ENCODE peak calls at places on chromosomes 4 and X, in four cellular contexts. F, S, G and B are unnamed samples.
A peak's percentile ranks its signal among the peaks of the same experiment; 100 is the strongest.

GRCh38 chr4:38857354-38858096 is 908 bp upstream of the TLR6 start:
- DNase-seq in F (no peak), S (peak; percentile 49), G (peak; percentile 36), B (peak; percentile 67)

GRCh38 chr4:123599920-123600394 is 203.4 kb downstream of the SPRY1 start:
- DNase-seq in F (peak; percentile 93), S (peak; percentile 85), G (peak; percentile 77), B (peak; percentile 81)

GRCh38 chrX:102957751-102958150 is 20.7 kb downstream of the RAB40AL start:
- DNase-seq in F (no peak), S (no peak), G (no peak), B (no peak)

GRCh38 chrX:94400488-94400887 is 726.5 kb downstream of the FAM133A start:
- DNase-seq in F (no peak), S (no peak), G (peak; percentile 58), B (no peak)

GRCh38 chr4:24476209-24476781 is 108.1 kb downstream of the DHX15 start:
- DNase-seq in F (no peak), S (no peak), G (peak; percentile 39), B (peak; percentile 22)

GRCh38 chr4:16213107-16213506 is 13.2 kb downstream of the TAPT1 start:
- DNase-seq in F (no peak), S (no peak), G (no peak), B (no peak)

GRCh38 chr4:71941001-71941400 is 90.8 kb upstream of the NPFFR2 start:
- DNase-seq in F (peak; percentile 60), S (no peak), G (peak; percentile 37), B (peak; percentile 45)

GRCh38 chrX:139382529-139382928 is 148.0 kb upstream of the F9 start:
- DNase-seq in F (no peak), S (no peak), G (no peak), B (no peak)

GRCh38 chr4:112253382-112254000 is 21.9 kb downstream of the AP1AR start:
- DNase-seq in F (no peak), S (no peak), G (no peak), B (no peak)

GRCh38 chr4:151263455-151263854 is 13.5 kb upstream of the PRSS48 start:
- DNase-seq in F (no peak), S (no peak), G (no peak), B (no peak)

GRCh38 chr4:188596027-188596426 is 456.8 kb downstream of the TRIML1 start:
- DNase-seq in F (no peak), S (no peak), G (no peak), B (no peak)

GRCh38 chr4:164571593-164572385 is 182.1 kb upstream of the SMIM31 start:
- DNase-seq in F (no peak), S (no peak), G (peak; percentile 77), B (no peak)

GRCh38 chr4:61740950-61741638 is 541.0 kb downstream of the ADGRL3 start:
- DNase-seq in F (no peak), S (no peak), G (peak; percentile 37), B (no peak)

GRCh38 chr4:93396274-93396673 is 432.3 kb upstream of the ATOH1 start:
- DNase-seq in F (no peak), S (no peak), G (no peak), B (no peak)

GRCh38 chrX:133297284-133297683 is 79.1 kb upstream of the TFDP3 start:
- DNase-seq in F (no peak), S (no peak), G (no peak), B (peak; percentile 9)

GRCh38 chr4:114077610-114078009 is 98.2 kb upstream of the ARSJ start:
- DNase-seq in F (no peak), S (no peak), G (no peak), B (peak; percentile 79)

GRCh38 chr4:83417566-83417965 is 38.1 kb downstream of the HELQ start:
- DNase-seq in F (no peak), S (no peak), G (no peak), B (no peak)

GRCh38 chrX:110015915-110016314 is 13.0 kb downstream of the TMEM164 start:
- DNase-seq in F (no peak), S (no peak), G (no peak), B (no peak)

GRCh38 chr4:40301592-40301991 is 33.5 kb upstream of the CHRNA9 start:
- DNase-seq in F (no peak), S (no peak), G (peak; percentile 98), B (no peak)

GRCh38 chrX:150525061-150525919 is 43.1 kb upstream of the MTM1 start:
- DNase-seq in F (peak; percentile 45), S (peak; percentile 76), G (no peak), B (no peak)

GRCh38 chr4:174259580-174259979 is 23.9 kb downstream of the FBXO8 start:
- DNase-seq in F (no peak), S (no peak), G (no peak), B (peak; percentile 19)

GRCh38 chr4:169268951-169269781 is 1.6 kb downstream of the SH3RF1 start:
- DNase-seq in F (no peak), S (no peak), G (no peak), B (no peak)
- H3K4me1 ChIP-seq in F (peaks cover 6% of the 10 kb centered on the region), S (peaks cover 3% of the 10 kb centered on the region), G (peaks cover 24% of the 10 kb centered on the region), B (peaks cover 28% of the 10 kb centered on the region)

GRCh38 chr4:19368800-19369199 is 882.9 kb upstream of the SLIT2 start:
- DNase-seq in F (no peak), S (no peak), G (no peak), B (no peak)
- H3K4me1 ChIP-seq in F (no peaks in the 10 kb centered on the region), S (no peaks in the 10 kb centered on the region), G (no peaks in the 10 kb centered on the region), B (no peaks in the 10 kb centered on the region)

DNA sequence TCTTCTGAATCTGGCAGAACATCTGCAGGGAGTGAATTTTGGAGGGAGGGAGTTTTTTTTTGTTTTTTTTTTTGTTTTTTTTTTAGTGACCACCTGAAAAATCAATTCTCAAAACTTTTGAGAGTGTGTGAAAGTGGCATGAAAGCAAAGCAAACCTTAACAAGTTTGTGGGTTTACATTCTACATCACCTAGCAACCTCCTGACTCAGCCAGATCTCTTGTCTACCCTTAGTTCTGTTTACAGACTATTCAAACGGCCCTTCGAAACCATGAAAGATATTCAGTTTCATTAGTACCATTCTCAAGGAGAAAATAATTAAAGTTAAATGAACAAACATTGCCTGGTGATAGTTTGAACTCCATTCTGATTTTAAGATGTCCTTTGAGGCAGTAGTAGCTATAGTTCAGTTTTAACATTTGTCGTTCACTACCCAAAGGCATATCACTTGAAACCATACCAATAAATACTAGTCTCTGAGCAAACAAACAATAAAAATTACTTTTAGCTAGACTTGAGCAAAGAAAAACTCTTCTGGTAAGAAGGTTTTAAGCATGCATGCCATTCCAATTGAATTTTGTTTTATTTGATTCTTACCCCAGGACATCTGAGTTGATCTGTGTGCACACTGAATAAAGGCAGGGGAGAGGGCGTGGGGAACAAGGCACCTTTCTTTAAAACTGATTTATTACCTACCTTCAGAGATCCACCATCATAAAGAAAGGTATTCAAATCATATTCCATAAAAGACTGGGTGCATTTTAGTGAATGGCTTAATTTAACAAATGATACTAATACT is 137.7 kb downstream of the ARX start:
- DNase-seq in F (no peak), S (no peak), G (peak; percentile 80), B (no peak)
- H3K4me1 ChIP-seq in F (no peaks in the 10 kb centered on the region), S (no peaks in the 10 kb centered on the region), G (peaks cover 24% of the 10 kb centered on the region), B (no peaks in the 10 kb centered on the region)

DNA sequence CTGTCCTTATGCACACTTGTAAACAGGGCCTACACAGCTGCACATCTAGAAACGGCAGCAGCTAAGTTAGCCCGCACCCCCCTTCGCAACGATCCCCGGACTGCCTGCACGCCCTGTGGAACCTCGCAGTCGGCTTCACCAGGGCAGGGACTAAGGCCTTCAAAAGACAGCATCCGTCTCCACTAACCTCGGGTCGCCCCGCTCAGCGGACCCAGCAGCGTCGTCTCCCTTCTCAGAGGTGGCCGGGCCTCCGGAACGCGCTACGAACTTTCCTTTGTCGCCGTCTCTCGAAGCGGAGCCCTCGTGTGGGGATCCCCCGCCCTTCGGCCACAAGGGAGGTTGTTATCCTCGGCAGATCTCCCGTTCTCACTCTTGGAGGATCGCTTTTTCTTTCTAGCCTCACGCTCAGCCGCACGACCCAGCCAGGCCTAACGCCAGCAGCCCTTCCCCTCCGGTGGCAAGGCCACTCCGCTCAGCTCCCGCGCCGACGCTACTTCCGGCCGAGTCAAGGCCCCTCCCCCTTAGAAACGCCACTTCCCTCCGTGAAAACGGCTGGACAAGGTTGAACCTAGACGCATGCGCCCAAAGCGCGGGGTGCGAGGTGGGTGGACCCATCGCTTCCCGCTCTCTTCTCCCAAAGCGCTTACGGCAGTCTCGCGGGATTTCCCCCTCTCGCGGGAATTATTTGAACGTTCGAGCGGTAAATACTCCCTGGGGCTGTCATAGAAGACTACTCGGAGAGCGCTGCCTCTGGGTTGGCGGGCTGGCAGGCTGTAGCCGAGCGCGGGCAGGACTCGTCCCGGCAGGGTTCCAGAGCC is at the start of the genes DCAF16 and NCAPG:
- DNase-seq in F (peak; percentile 99), S (peak; percentile 99), G (peak; percentile 99), B (peak; percentile 99)
- H3K4me1 ChIP-seq in F (peaks cover 28% of the 10 kb centered on the region), S (peaks cover 2% of the 10 kb centered on the region), G (peaks cover 32% of the 10 kb centered on the region), B (peaks cover 24% of the 10 kb centered on the region)

DNA sequence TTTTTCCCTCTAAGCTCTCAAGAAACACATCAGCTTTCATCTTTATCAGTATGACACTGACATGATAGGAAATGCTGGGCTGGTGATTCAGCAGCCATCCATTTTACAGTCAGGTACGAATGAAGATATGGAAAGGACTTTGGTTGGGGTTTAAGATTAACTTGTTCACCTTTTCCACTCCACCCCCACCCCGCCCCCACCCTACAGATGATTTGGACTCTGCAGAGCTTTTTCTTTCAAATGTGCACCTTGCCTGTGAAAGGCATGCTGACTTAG is 132.6 kb downstream of the AKAP4 start:
- DNase-seq in F (no peak), S (no peak), G (no peak), B (no peak)
- H3K4me1 ChIP-seq in F (no peaks in the 10 kb centered on the region), S (no peaks in the 10 kb centered on the region), G (no peaks in the 10 kb centered on the region), B (no peaks in the 10 kb centered on the region)

GRCh38 chr4:169068423-169068822 is 58.4 kb upstream of the CBR4 start:
- DNase-seq in F (no peak), S (no peak), G (no peak), B (no peak)

GRCh38 chr4:169074117-169074516 is 64.1 kb upstream of the CBR4 start:
- DNase-seq in F (no peak), S (no peak), G (no peak), B (no peak)

GRCh38 chr4:169070895-169071218 is 60.8 kb upstream of the CBR4 start:
- DNase-seq in F (no peak), S (no peak), G (no peak), B (no peak)

GRCh38 chr4:169070071-169070894 is 60.2 kb upstream of the CBR4 start:
- DNase-seq in F (peak; percentile 58), S (peak; percentile 76), G (no peak), B (peak; percentile 92)

GRCh38 chr4:169071781-169072180 is 61.7 kb upstream of the CBR4 start:
- DNase-seq in F (no peak), S (no peak), G (no peak), B (no peak)
- H3K4me1 ChIP-seq in F (no peaks in the 10 kb centered on the region), S (no peaks in the 10 kb centered on the region), G (no peaks in the 10 kb centered on the region), B (peaks cover 27% of the 10 kb centered on the region)

DNA sequence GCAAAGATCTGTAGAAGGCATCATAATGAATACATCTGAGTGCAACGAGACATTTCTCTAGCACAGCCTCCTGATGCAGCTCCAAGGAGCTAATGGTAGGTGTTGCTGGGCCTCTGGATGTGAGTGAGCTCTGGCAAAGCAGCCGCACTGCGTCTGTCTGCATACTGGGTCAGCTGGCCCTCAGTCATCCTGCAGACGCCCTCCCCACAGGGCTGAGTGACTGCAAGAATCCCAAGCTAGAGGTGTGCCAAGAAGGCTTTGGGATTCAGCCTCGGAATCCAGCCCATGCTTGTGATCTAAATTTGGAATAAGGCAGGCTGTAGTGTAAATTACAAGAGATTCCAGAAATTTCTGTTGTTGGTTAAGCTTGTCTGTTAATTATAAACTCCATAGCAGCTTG is 18.5 kb downstream of the HERC3 start:
- DNase-seq in F (peak; percentile 57), S (peak; percentile 88), G (no peak), B (no peak)
- H3K4me1 ChIP-seq in F (peaks cover 9% of the 10 kb centered on the region), S (peaks cover 17% of the 10 kb centered on the region), G (no peaks in the 10 kb centered on the region), B (peaks cover 13% of the 10 kb centered on the region)